ENCODE peak calls at places on chromosomes 11 and 22, in four cellular contexts. C, T, O and E are unnamed samples.

GRCh38 chr11:43989162-43989961 is 46.9 kb downstream of the C11orf96 start:
- DNase-seq in C (no peak), T (no peak), O (no peak), E (no peak)

GRCh38 chr22:49629586-49630447 is 197.9 kb downstream of the BRD1 start:
- DNase-seq in C (no peak), T (no peak), O (peak; percentile 68), E (no peak)

GRCh38 chr11:115660072-115660805 is 156.0 kb upstream of the CADM1 start:
- DNase-seq in C (no peak), T (no peak), O (no peak), E (no peak)

GRCh38 chr22:37316875-37317371 is 34.6 kb downstream of the CYTH4 start:
- DNase-seq in C (peak; percentile 48), T (peak; percentile 88), O (peak; percentile 57), E (peak; percentile 53)

GRCh38 chr11:112322173-112322813 is 61.6 kb upstream of the PLET1 start:
- DNase-seq in C (no peak), T (no peak), O (no peak), E (no peak)

GRCh38 chr22:45284705-45285305 is at the start of gene UPK3A:
- DNase-seq in C (no peak), T (peak; percentile 92), O (no peak), E (no peak)

GRCh38 chr22:30079952-30080533 is at the start of gene HORMAD2:
- DNase-seq in C (no peak), T (peak; percentile 62), O (no peak), E (no peak)

GRCh38 chr11:78224506-78224905 is 35.8 kb downstream of the USP35 start:
- DNase-seq in C (no peak), T (no peak), O (no peak), E (no peak)

GRCh38 chr11:32439488-32440210 is 4.3 kb upstream of the WT1 start:
- DNase-seq in C (no peak), T (no peak), O (no peak), E (no peak)

GRCh38 chr22:40509401-40510134 is 127.0 kb downstream of the MRTFA start:
- DNase-seq in C (no peak), T (no peak), O (no peak), E (no peak)

GRCh38 chr22:34842630-34843029 is 223.3 kb upstream of the ISX start:
- DNase-seq in C (no peak), T (no peak), O (no peak), E (no peak)